ENCODE peak calls at places on chromosome 2, in ten cellular contexts. G is stomach, K is transverse colon, Y is gastrocnemius medialis, Q is spleen, V is adrenal gland, T is esophagus squamous epithelium, O is breast epithelium, D is sigmoid colon, W is HCT116. F is an unnamed sample. For H3K27me3, the result is how much of the 10 kb centered on the place peaks cover.

GRCh38 chr2:29262681-29263260 is 147.6 kb downstream of the CLIP4 start:
- DNase-seq in G (no peak), K (no peak), Y (no peak), Q (no peak), V (no peak), T (no peak), O (no peak), D (peak), W (no peak), F (no peak)

GRCh38 chr2:230774348-230774951 is 61.8 kb downstream of the CAB39 start:
- DNase-seq in G (no peak), K (no peak), Y (no peak), Q (no peak), V (no peak), T (no peak), O (no peak), D (no peak), W (no peak), F (no peak)

GRCh38 chr2:122670932-122671331 is 915.5 kb downstream of the TSN start:
- DNase-seq in G (no peak), K (no peak), Y (no peak), Q (no peak), V (no peak), T (no peak), O (no peak), D (no peak), W (no peak), F (no peak)

GRCh38 chr2:90069290-90069894 is 1377.9 kb downstream of the RPIA start:
- DNase-seq in G (peak), K (peak), Y (no peak), Q (no peak), V (peak), T (no peak), O (no peak), D (no peak), W (no peak), F (peak)

GRCh38 chr2:128310094-128310716 is 8.5 kb downstream of the HS6ST1 start:
- DNase-seq in G (no peak), K (no peak), Y (no peak), Q (peak), V (no peak), T (no peak), O (no peak), D (no peak), W (no peak), F (no peak)

GRCh38 chr2:188022389-188022788 is 269.3 kb upstream of the GULP1 start:
- DNase-seq in G (no peak), K (no peak), Y (no peak), Q (no peak), V (no peak), T (no peak), O (no peak), D (no peak), W (no peak), F (no peak)

GRCh38 chr2:147937744-147938349 is 82.7 kb downstream of the ORC4 start:
- DNase-seq in G (no peak), K (no peak), Y (no peak), Q (no peak), V (no peak), T (no peak), O (no peak), D (no peak), W (peak), F (no peak)

GRCh38 chr2:195138435-195138834 is 518.6 kb upstream of the SLC39A10 start:
- DNase-seq in G (no peak), K (no peak), Y (no peak), Q (no peak), V (no peak), T (no peak), O (no peak), D (no peak), W (no peak), F (no peak)

GRCh38 chr2:206105541-206105940 is 19.6 kb upstream of the INO80D start:
- DNase-seq in G (no peak), K (no peak), Y (no peak), Q (no peak), V (no peak), T (no peak), O (no peak), D (no peak), W (no peak), F (no peak)

GRCh38 chr2:18684202-18685040 is 95.1 kb upstream of the NT5C1B start:
- DNase-seq in G (no peak), K (peak), Y (no peak), Q (no peak), V (no peak), T (no peak), O (no peak), D (no peak), W (no peak), F (no peak)

GRCh38 chr2:62627667-62628066 is 77.8 kb upstream of the EHBP1 start:
- DNase-seq in G (no peak), K (no peak), Y (no peak), Q (peak), V (no peak), T (no peak), O (no peak), D (no peak), W (no peak), F (no peak)

GRCh38 chr2:134718956-134719814 is at the start of gene TMEM163:
- DNase-seq in G (peak), K (no peak), Y (no peak), Q (peak), V (peak), T (no peak), O (no peak), D (no peak), W (no peak), F (no peak)

GRCh38 chr2:208083807-208084206 is 40.5 kb downstream of the CRYGD start:
- DNase-seq in G (no peak), K (no peak), Y (no peak), Q (no peak), V (no peak), T (no peak), O (no peak), D (no peak), W (no peak), F (no peak)

GRCh38 chr2:124426630-124427029 is 401.5 kb downstream of the CNTNAP5 start:
- DNase-seq in G (no peak), K (no peak), Y (no peak), Q (no peak), V (no peak), T (no peak), O (no peak), D (no peak), W (no peak), F (no peak)

GRCh38 chr2:158197940-158198339 is 96.3 kb downstream of the UPP2 start:
- DNase-seq in G (peak), K (no peak), Y (no peak), Q (no peak), V (no peak), T (no peak), O (no peak), D (no peak), W (no peak), F (no peak)

GRCh38 chr2:212723226-212723625 is 184.6 kb upstream of the ERBB4 start:
- DNase-seq in G (no peak), K (no peak), Y (no peak), Q (no peak), V (no peak), T (no peak), O (no peak), D (no peak), W (no peak), F (no peak)

GRCh38 chr2:109138449-109138848 is 9.4 kb downstream of the SH3RF3 start:
- DNase-seq in G (no peak), K (no peak), Y (no peak), Q (no peak), V (no peak), T (no peak), O (no peak), D (no peak), W (no peak), F (no peak)

GRCh38 chr2:134202361-134202760 is 51.5 kb upstream of the MGAT5 start:
- DNase-seq in G (no peak), K (no peak), Y (no peak), Q (no peak), V (no peak), T (no peak), O (no peak), D (no peak), W (no peak), F (no peak)

GRCh38 chr2:74620671-74621070 is 27.5 kb downstream of the M1AP start:
- DNase-seq in G (no peak), K (no peak), Y (no peak), Q (no peak), V (no peak), T (no peak), O (no peak), D (no peak), W (no peak), F (no peak)

GRCh38 chr2:38406597-38407110 is 29.6 kb upstream of the ATL2 start:
- DNase-seq in G (no peak), K (no peak), Y (peak), Q (no peak), V (peak), T (no peak), O (no peak), D (no peak), W (no peak), F (peak)

GRCh38 chr2:229330952-229331351 is 59.9 kb upstream of the PID1 start:
- DNase-seq in G (no peak), K (no peak), Y (peak), Q (no peak), V (no peak), T (no peak), O (no peak), D (no peak), W (no peak), F (no peak)

GRCh38 chr2:170822885-170823799 is 6.5 kb downstream of the GAD1 start:
- DNase-seq in G (no peak), K (no peak), Y (no peak), Q (peak), V (peak), T (no peak), O (no peak), D (no peak), W (no peak), F (no peak)

GRCh38 chr2:180012523-180012922 is 5.4 kb upstream of the CWC22 start:
- DNase-seq in G (no peak), K (no peak), Y (no peak), Q (no peak), V (no peak), T (no peak), O (no peak), D (no peak), W (no peak), F (no peak)

GRCh38 chr2:23925702-23926288 is 1.1 kb downstream of the ATAD2B start:
- DNase-seq in G (peak), K (peak), Y (peak), Q (no peak), V (peak), T (peak), O (peak), D (peak), W (no peak), F (peak)
- TF ChIP-seq POLR2A in G (no peak), K (peak), Y (peak), Q (peak), V (no peak), T (peak), O (no peak), D (peak), W (no peak), F (no peak)

GRCh38 chr2:13195270-13195669 is 478.5 kb downstream of the TRIB2 start:
- DNase-seq in G (no peak), K (no peak), Y (no peak), Q (no peak), V (no peak), T (no peak), O (no peak), D (no peak), W (no peak), F (no peak)

GRCh38 chr2:13193075-13193474 is 476.3 kb downstream of the TRIB2 start:
- DNase-seq in G (no peak), K (no peak), Y (no peak), Q (no peak), V (no peak), T (no peak), O (no peak), D (no peak), W (no peak), F (no peak)

DNA sequence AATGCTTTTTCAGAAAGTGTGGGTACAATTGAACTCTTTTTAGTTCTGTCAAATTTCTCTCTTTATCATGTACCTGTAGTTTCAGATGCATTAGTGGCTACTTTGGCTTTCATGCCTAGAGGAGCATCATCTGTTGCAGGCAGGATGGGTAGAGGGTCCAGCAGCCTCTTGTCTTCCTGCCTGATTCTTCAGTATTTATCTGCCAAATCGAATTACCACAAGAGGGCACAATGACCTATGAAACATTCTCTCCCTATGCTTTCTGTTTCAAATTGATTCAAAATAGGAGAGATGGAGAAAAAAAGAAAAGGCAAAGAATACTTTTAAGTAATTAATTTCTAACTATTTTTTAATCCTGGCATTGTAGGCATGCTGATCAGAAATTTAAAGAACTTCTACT is 477.2 kb downstream of the TRIB2 start:
- DNase-seq in G (no peak), K (no peak), Y (no peak), Q (no peak), V (no peak), T (no peak), O (no peak), D (no peak), W (no peak), F (no peak)
- TF ChIP-seq CTCF in G (no peak), K (no peak), Y (no peak), Q (no peak), V (peak), T (no peak), O (no peak), D (no peak), W (no peak), F (no peak)

DNA sequence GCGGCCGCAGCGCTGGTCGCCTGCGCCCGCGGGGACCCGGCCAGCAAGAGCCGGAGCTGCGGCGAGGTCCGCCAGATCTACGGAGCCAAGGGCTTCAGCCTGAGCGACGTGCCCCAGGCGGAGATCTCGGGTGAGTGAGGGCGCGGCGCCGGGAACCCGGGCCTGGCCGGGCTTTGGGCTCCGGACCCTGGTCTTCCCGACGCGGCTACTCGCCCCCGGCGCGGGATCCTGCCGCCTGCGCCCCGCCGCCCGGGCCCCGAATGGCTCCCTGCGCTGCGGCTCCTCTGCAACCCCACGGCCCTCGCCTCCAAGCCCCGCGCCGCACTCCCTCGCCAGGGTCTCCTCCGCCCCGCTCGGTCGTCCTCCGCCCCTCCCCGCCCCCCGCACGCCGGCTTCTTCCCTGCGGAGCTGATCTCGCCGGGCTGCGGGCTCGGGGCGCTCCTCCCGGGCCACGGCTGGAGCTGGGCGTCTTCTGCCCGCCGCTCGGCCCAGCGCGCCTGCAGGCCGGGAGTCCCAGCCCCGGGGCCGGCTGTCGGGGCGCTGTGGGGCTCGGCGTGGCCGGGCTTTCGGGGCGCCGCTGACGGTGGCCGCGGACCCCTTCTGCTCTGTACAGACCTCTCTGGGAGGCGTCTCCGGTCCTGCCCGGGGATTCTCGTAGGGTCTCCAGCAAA is 627 bp downstream of the GPC1 start:
- DNase-seq in G (no peak), K (no peak), Y (peak), Q (peak), V (no peak), T (no peak), O (no peak), D (peak), W (no peak), F (peak)
- H3K27me3 ChIP-seq in G (under half), K (under half), Y (under half), Q (half or more), V (under half), T (under half), O (under half), D (under half), W (under half), F (under half)

GRCh38 chr2:100817388-100817985 is 2.5 kb upstream of the NPAS2 start:
- DNase-seq in G (no peak), K (no peak), Y (no peak), Q (no peak), V (no peak), T (no peak), O (no peak), D (no peak), W (no peak), F (no peak)

GRCh38 chr2:100818003-100818605 is 1.8 kb upstream of the NPAS2 start:
- DNase-seq in G (no peak), K (no peak), Y (no peak), Q (no peak), V (no peak), T (no peak), O (no peak), D (no peak), W (peak), F (no peak)

GRCh38 chr2:100820346-100821254 is 661 bp downstream of the NPAS2 start:
- DNase-seq in G (peak), K (peak), Y (no peak), Q (no peak), V (peak), T (no peak), O (no peak), D (no peak), W (no peak), F (no peak)

GRCh38 chr2:100819365-100820345 is at the start of gene NPAS2:
- DNase-seq in G (peak), K (peak), Y (peak), Q (no peak), V (peak), T (no peak), O (no peak), D (peak), W (no peak), F (peak)

GRCh38 chr2:100818606-100819364 is 1.2 kb upstream of the NPAS2 start:
- DNase-seq in G (peak), K (peak), Y (peak), Q (no peak), V (peak), T (no peak), O (peak), D (peak), W (peak), F (peak)
- TF ChIP-seq POLR2A in G (no peak), K (peak), Y (peak), Q (no peak), V (no peak), T (peak), O (peak), D (peak), W (no peak), F (peak)

GRCh38 chr2:107411267-107411666 is 415.4 kb upstream of the RGPD4 start:
- DNase-seq in G (no peak), K (no peak), Y (no peak), Q (no peak), V (no peak), T (no peak), O (no peak), D (no peak), W (no peak), F (no peak)
- TF ChIP-seq CTCF in G (no peak), K (no peak), Y (no peak), Q (no peak), V (no peak), T (no peak), O (no peak), D (no peak), W (no peak), F (no peak)